ENCODE peak calls at places on chromosomes 6 and 20, in seven cellular contexts. L is H9, C is AG10803, O is right lobe of liver, X is neural crest cell, Z is neural progenitor cell, G is stomach. T is an unnamed sample.

GRCh38 chr20:48831702-48832422 is 4.1 kb upstream of the PREX1 start:
- DNase-seq in L (no peak), C (peak; percentile 53), O (no peak), X (no peak), Z (peak; percentile 29), G (peak; percentile 68), T (no peak)

GRCh38 chr6:72954736-72955135 is 270.6 kb downstream of the KHDC1L start:
- DNase-seq in L (no peak), C (peak; percentile 69), O (no peak), X (no peak), Z (no peak), G (no peak), T (no peak)

GRCh38 chr20:62985089-62985778 is 21.5 kb downstream of the BHLHE23 start:
- DNase-seq in L (no peak), C (no peak), O (no peak), X (no peak), Z (no peak), G (no peak), T (no peak)

GRCh38 chr20:48310312-48310711 is 517.5 kb downstream of the PREX1 start:
- DNase-seq in L (no peak), C (no peak), O (no peak), X (no peak), Z (no peak), G (no peak), T (no peak)

GRCh38 chr20:14986656-14987055 is 649.2 kb upstream of the FLRT3 start:
- DNase-seq in L (no peak), C (no peak), O (no peak), X (no peak), Z (no peak), G (no peak), T (no peak)

GRCh38 chr6:111865909-111866546 is 7.2 kb downstream of the FYN start:
- DNase-seq in L (no peak), C (no peak), O (no peak), X (no peak), Z (peak; percentile 68), G (no peak), T (no peak)

GRCh38 chr6:129929433-129929832 is 68.3 kb upstream of the TMEM244 start:
- DNase-seq in L (no peak), C (peak; percentile 92), O (no peak), X (no peak), Z (no peak), G (no peak), T (no peak)

GRCh38 chr6:161273752-161274487 is at the start of gene AGPAT4:
- DNase-seq in L (peak; percentile 89), C (peak; percentile 97), O (no peak), X (peak; percentile 41), Z (peak; percentile 94), G (peak; percentile 41), T (peak; percentile 84)

GRCh38 chr20:15199698-15200097 is 862.3 kb upstream of the FLRT3 start:
- DNase-seq in L (no peak), C (no peak), O (no peak), X (no peak), Z (no peak), G (no peak), T (no peak)

GRCh38 chr6:160081398-160081797 is 40.2 kb upstream of the SLC22A1 start:
- DNase-seq in L (no peak), C (no peak), O (no peak), X (no peak), Z (no peak), G (no peak), T (no peak)

GRCh38 chr6:34589633-34590139 is 33.6 kb upstream of the SPDEF start:
- DNase-seq in L (no peak), C (no peak), O (no peak), X (no peak), Z (no peak), G (no peak), T (no peak)

GRCh38 chr6:11363881-11364576 is 131.6 kb upstream of the NEDD9 start:
- DNase-seq in L (no peak), C (no peak), O (no peak), X (no peak), Z (no peak), G (no peak), T (no peak)

GRCh38 chr20:49538950-49539349 is 29.0 kb downstream of the PTGIS start:
- DNase-seq in L (no peak), C (no peak), O (no peak), X (no peak), Z (no peak), G (no peak), T (no peak)

GRCh38 chr6:137155830-137156229 is 17.6 kb downstream of the IL22RA2 start:
- DNase-seq in L (no peak), C (peak; percentile 44), O (no peak), X (no peak), Z (no peak), G (no peak), T (no peak)

GRCh38 chr6:52020961-52021570 is 66.3 kb downstream of the PKHD1 start:
- DNase-seq in L (no peak), C (peak; percentile 33), O (no peak), X (no peak), Z (peak; percentile 42), G (no peak), T (no peak)

GRCh38 chr6:83847179-83847578 is 6.0 kb upstream of the RIPPLY2 start:
- DNase-seq in L (no peak), C (no peak), O (no peak), X (no peak), Z (no peak), G (no peak), T (no peak)

GRCh38 chr6:29742191-29742590 is 19.0 kb downstream of the HLA-F start:
- DNase-seq in L (no peak), C (no peak), O (peak; percentile 28), X (no peak), Z (no peak), G (no peak), T (no peak)

GRCh38 chr6:81105998-81106397 is 646.5 kb downstream of the TENT5A start:
- DNase-seq in L (no peak), C (peak; percentile 29), O (no peak), X (no peak), Z (no peak), G (no peak), T (no peak)

GRCh38 chr6:136792945-136793289 is 640 bp upstream of the MAP3K5 start:
- DNase-seq in L (no peak), C (peak; percentile 86), O (peak; percentile 95), X (peak; percentile 75), Z (peak; percentile 85), G (peak; percentile 96), T (peak; percentile 74)

GRCh38 chr6:37538107-37538506 is 38.4 kb upstream of the CCDC167 start:
- DNase-seq in L (peak; percentile 65), C (no peak), O (no peak), X (no peak), Z (no peak), G (no peak), T (no peak)

GRCh38 chr6:71309666-71310065 is 21.1 kb downstream of the OGFRL1 start:
- DNase-seq in L (no peak), C (no peak), O (no peak), X (no peak), Z (no peak), G (no peak), T (no peak)

GRCh38 chr6:20633566-20634340 is 99.5 kb downstream of the CDKAL1 start:
- DNase-seq in L (no peak), C (peak; percentile 45), O (no peak), X (no peak), Z (no peak), G (no peak), T (no peak)

GRCh38 chr20:57620274-57620990 is at the start of gene ZBP1:
- DNase-seq in L (no peak), C (no peak), O (no peak), X (no peak), Z (no peak), G (peak; percentile 65), T (peak; percentile 88)

GRCh38 chr6:20211941-20212391 is 303 bp downstream of the MBOAT1 start:
- DNase-seq in L (peak; percentile 62), C (peak; percentile 42), O (no peak), X (no peak), Z (peak; percentile 56), G (peak; percentile 60), T (no peak)

GRCh38 chr6:3195695-3196497 is 31.6 kb downstream of the TUBB2B start:
- DNase-seq in L (peak; percentile 76), C (no peak), O (no peak), X (peak; percentile 54), Z (peak; percentile 65), G (no peak), T (no peak)
- TF ChIP-seq CTCF in L (peak; percentile 59), C (no peak), O (no peak), X (no peak), Z (peak; percentile 46), G (no peak), T (no peak)

GRCh38 chr6:15662246-15663056 is at the start of gene DTNBP1:
- DNase-seq in L (peak; percentile 83), C (peak; percentile 20), O (peak; percentile 89), X (peak; percentile 75), Z (peak; percentile 90), G (peak; percentile 87), T (peak; percentile 49)
- TF ChIP-seq CTCF in L (peak; percentile 22), C (no peak), O (no peak), X (no peak), Z (no peak), G (no peak), T (no peak)

GRCh38 chr20:24297928-24298327 is 171.5 kb upstream of the SYNDIG1 start:
- DNase-seq in L (no peak), C (no peak), O (no peak), X (no peak), Z (peak; percentile 9), G (no peak), T (no peak)

GRCh38 chr20:24305366-24305765 is 164.1 kb upstream of the SYNDIG1 start:
- DNase-seq in L (no peak), C (no peak), O (no peak), X (no peak), Z (no peak), G (no peak), T (no peak)

GRCh38 chr20:24303393-24303792 is 166.0 kb upstream of the SYNDIG1 start:
- DNase-seq in L (no peak), C (peak; percentile 29), O (no peak), X (no peak), Z (peak; percentile 10), G (no peak), T (no peak)
- TF ChIP-seq CTCF in L (peak; percentile 35), C (peak; percentile 44), O (no peak), X (no peak), Z (peak; percentile 22), G (no peak), T (no peak)

GRCh38 chr20:38751360-38751976 is 3.2 kb downstream of the ACTR5 start:
- DNase-seq in L (no peak), C (peak; percentile 36), O (no peak), X (no peak), Z (peak; percentile 39), G (no peak), T (no peak)
- TF ChIP-seq CTCF in L (peak; percentile 80), C (peak; percentile 75), O (peak; percentile 65), X (peak; percentile 81), Z (peak; percentile 67), G (peak; percentile 57), T (peak; percentile 50)

T was measured in GM12864.